ENCODE peak calls at places on chromosomes 7 and 10, in nine cellular contexts. V, T, D, P, C, G, O, A and J are unnamed samples.

GRCh38 chr7:96285579-96285978 is 36.3 kb downstream of the SLC25A13 start:
- DNase-seq in V (no peak), T (no peak), D (peak; percentile 16), P (peak; percentile 67), C (no peak), G (no peak), O (peak; percentile 6), A (no peak), J (no peak)

GRCh38 chr10:132588301-132589013 is 50.9 kb downstream of the INPP5A start:
- DNase-seq in V (peak; percentile 46), T (no peak), D (peak; percentile 92), P (no peak), C (no peak), G (no peak), O (no peak), A (peak; percentile 65), J (peak; percentile 30)

GRCh38 chr7:74479066-74479781 is 25.5 kb downstream of the GTF2IRD1 start:
- DNase-seq in V (peak; percentile 74), T (no peak), D (no peak), P (no peak), C (no peak), G (no peak), O (no peak), A (peak; percentile 32), J (peak; percentile 68)

GRCh38 chr7:41010418-41010817 is 692.5 kb downstream of the INHBA start:
- DNase-seq in V (no peak), T (no peak), D (peak; percentile 12), P (no peak), C (no peak), G (no peak), O (no peak), A (no peak), J (no peak)

GRCh38 chr10:89532476-89532875 is 2.9 kb downstream of the SLC16A12 start:
- DNase-seq in V (no peak), T (no peak), D (no peak), P (no peak), C (no peak), G (no peak), O (no peak), A (no peak), J (no peak)

GRCh38 chr10:115417585-115418265 is 324.6 kb downstream of the ATRNL1 start:
- DNase-seq in V (no peak), T (peak; percentile 89), D (peak; percentile 35), P (peak; percentile 68), C (peak; percentile 1), G (peak; percentile 88), O (no peak), A (no peak), J (peak; percentile 46)

GRCh38 chr10:788796-789748 is 99.6 kb upstream of the DIP2C start:
- DNase-seq in V (peak; percentile 77), T (peak; percentile 91), D (peak; percentile 70), P (no peak), C (peak; percentile 87), G (peak; percentile 88), O (no peak), A (peak; percentile 76), J (peak; percentile 97)

GRCh38 chr10:91088300-91089140 is 131.9 kb upstream of the PCGF5 start:
- DNase-seq in V (no peak), T (no peak), D (peak; percentile 8), P (peak; percentile 40), C (peak; percentile 36), G (peak; percentile 49), O (no peak), A (no peak), J (peak; percentile 18)

GRCh38 chr7:151255390-151255789 is 6.9 kb upstream of the SMARCD3 start:
- DNase-seq in V (no peak), T (no peak), D (no peak), P (no peak), C (no peak), G (no peak), O (no peak), A (no peak), J (no peak)

GRCh38 chr7:94888542-94888941 is 18.9 kb upstream of the PPP1R9A start:
- DNase-seq in V (peak; percentile 43), T (no peak), D (peak; percentile 85), P (no peak), C (no peak), G (peak; percentile 36), O (no peak), A (no peak), J (no peak)

GRCh38 chr7:150976529-150977381 is 1.4 kb downstream of the KCNH2 start:
- DNase-seq in V (no peak), T (no peak), D (no peak), P (no peak), C (peak; percentile 89), G (no peak), O (no peak), A (peak; percentile 78), J (peak; percentile 88)

GRCh38 chr10:17075510-17075909 is 54.1 kb downstream of the CUBN start:
- DNase-seq in V (no peak), T (no peak), D (peak; percentile 89), P (no peak), C (no peak), G (no peak), O (no peak), A (no peak), J (no peak)

GRCh38 chr7:107661081-107661864 is 645 bp downstream of the SLC26A4 start:
- DNase-seq in V (peak; percentile 47), T (peak; percentile 89), D (peak; percentile 67), P (no peak), C (no peak), G (peak; percentile 82), O (no peak), A (peak; percentile 36), J (peak; percentile 83)

GRCh38 chr10:69473304-69473985 is 22.2 kb downstream of the TSPAN15 start:
- DNase-seq in V (no peak), T (no peak), D (no peak), P (no peak), C (no peak), G (no peak), O (no peak), A (no peak), J (peak; percentile 70)

GRCh38 chr7:114310344-114311118 is 104.1 kb upstream of the FOXP2 start:
- DNase-seq in V (no peak), T (no peak), D (no peak), P (peak; percentile 43), C (no peak), G (no peak), O (no peak), A (no peak), J (no peak)

GRCh38 chr7:129017264-129017663 is 37.6 kb downstream of the TNPO3 start:
- DNase-seq in V (no peak), T (no peak), D (no peak), P (no peak), C (no peak), G (no peak), O (no peak), A (no peak), J (no peak)
- H3K4me3 ChIP-seq in V (no peak overlapping the region), T (no peak overlapping the region), D (no peak overlapping the region), P (no peak overlapping the region), C (no peak overlapping the region), G (no peak overlapping the region), O (no peak overlapping the region), A (no peak overlapping the region), J (no peak overlapping the region)

GRCh38 chr10:13334556-13334955 is 13.5 kb downstream of the SEPHS1 start:
- DNase-seq in V (no peak), T (no peak), D (no peak), P (no peak), C (no peak), G (no peak), O (no peak), A (no peak), J (no peak)
- H3K36me3 ChIP-seq in V (peaks cover 7% of the 10 kb centered on the region), T (peaks cover 82% of the 10 kb centered on the region), D (peaks cover 14% of the 10 kb centered on the region), P (no peaks in the 10 kb centered on the region), C (peaks cover 67% of the 10 kb centered on the region), G (peaks cover 12% of the 10 kb centered on the region), O (peaks cover 37% of the 10 kb centered on the region), A (peaks cover 64% of the 10 kb centered on the region), J (peaks cover 58% of the 10 kb centered on the region)

GRCh38 chr10:117130862-117131389 is 7.1 kb downstream of the VAX1 start:
- DNase-seq in V (no peak), T (peak; percentile 53), D (no peak), P (no peak), C (no peak), G (peak; percentile 5), O (no peak), A (no peak), J (peak; percentile 62)

GRCh38 chr10:117133273-117134083 is 4.6 kb downstream of the VAX1 start:
- DNase-seq in V (no peak), T (peak; percentile 67), D (no peak), P (no peak), C (no peak), G (peak; percentile 50), O (no peak), A (no peak), J (peak; percentile 61)

GRCh38 chr10:117132751-117133231 is 5.3 kb downstream of the VAX1 start:
- DNase-seq in V (no peak), T (peak; percentile 77), D (no peak), P (no peak), C (no peak), G (peak; percentile 60), O (no peak), A (no peak), J (peak; percentile 75)

GRCh38 chr10:117131390-117132327 is 6.4 kb downstream of the VAX1 start:
- DNase-seq in V (no peak), T (peak; percentile 77), D (no peak), P (no peak), C (no peak), G (peak; percentile 46), O (no peak), A (no peak), J (peak; percentile 77)

GRCh38 chr10:117130346-117130745 is 7.7 kb downstream of the VAX1 start:
- DNase-seq in V (no peak), T (peak; percentile 46), D (no peak), P (no peak), C (no peak), G (no peak), O (no peak), A (no peak), J (peak; percentile 52)
- H3K27me3 ChIP-seq in V (peaks cover 26% of the 10 kb centered on the region), T (peaks cover 96% of the 10 kb centered on the region), D (peaks cover 61% of the 10 kb centered on the region), P (peaks cover 21% of the 10 kb centered on the region), C (peaks cover 21% of the 10 kb centered on the region), G (peaks cover 40% of the 10 kb centered on the region), O (peaks cover 35% of the 10 kb centered on the region), A (peaks cover 97% of the 10 kb centered on the region), J (peaks cover 94% of the 10 kb centered on the region)

GRCh38 chr7:133248901-133249300 is 4.0 kb upstream of the EXOC4 start:
- DNase-seq in V (no peak), T (no peak), D (no peak), P (no peak), C (no peak), G (no peak), O (no peak), A (no peak), J (no peak)

GRCh38 chr7:133252858-133253521 is at the start of gene EXOC4:
- DNase-seq in V (peak; percentile 95), T (peak; percentile 98), D (peak; percentile 99), P (peak; percentile 100), C (peak; percentile 99), G (peak; percentile 99), O (peak; percentile 89), A (peak; percentile 83), J (peak; percentile 89)

GRCh38 chr7:133253522-133253882 is 624 bp downstream of the EXOC4 start:
- DNase-seq in V (no peak), T (no peak), D (peak; percentile 43), P (peak; percentile 60), C (peak; percentile 32), G (no peak), O (no peak), A (no peak), J (no peak)

GRCh38 chr7:133255461-133255860 is 2.6 kb downstream of the EXOC4 start:
- DNase-seq in V (no peak), T (no peak), D (peak; percentile 59), P (no peak), C (no peak), G (no peak), O (no peak), A (no peak), J (no peak)

GRCh38 chr7:133252506-133252857 is 396 bp upstream of the EXOC4 start:
- DNase-seq in V (no peak), T (no peak), D (no peak), P (no peak), C (no peak), G (no peak), O (no peak), A (no peak), J (no peak)
- H3K4me3 ChIP-seq in V (no peak overlapping the region), T (peak overlapping the region; percentile 94), D (peak overlapping the region; percentile 94), P (peak overlapping the region; percentile 91), C (no peak overlapping the region), G (no peak overlapping the region), O (peak overlapping the region; percentile 93), A (peak overlapping the region; percentile 88), J (no peak overlapping the region)